ENCODE peak calls at places on chromosome 2, in nine cellular contexts. B is GM23248, T is PC-3, I is hepatocyte, V is OCI-LY7, U is SK-N-SH, Q is GM23338, O is HCT116, M is MM.1S. R is an unnamed sample.

GRCh38 chr2:100482741-100483140 is 12.5 kb downstream of the NMS start:
- DNase-seq in B (no peak), T (no peak), I (no peak), V (peak), U (no peak), Q (peak), O (no peak), M (no peak), R (peak)

GRCh38 chr2:110812726-110813645 is 80.6 kb downstream of the ACOXL start:
- DNase-seq in B (no peak), T (no peak), I (no peak), V (no peak), U (no peak), Q (no peak), O (no peak), M (no peak), R (no peak)

GRCh38 chr2:199460808-199461454 is 3.2 kb upstream of the SATB2 start:
- DNase-seq in B (no peak), T (no peak), I (no peak), V (no peak), U (no peak), Q (no peak), O (no peak), M (no peak), R (no peak)

GRCh38 chr2:216735661-216736060 is 40.3 kb upstream of the IGFBP5 start:
- DNase-seq in B (no peak), T (no peak), I (no peak), V (no peak), U (peak), Q (no peak), O (no peak), M (no peak), R (no peak)

GRCh38 chr2:6750389-6751158 is 115.1 kb downstream of the CMPK2 start:
- DNase-seq in B (no peak), T (no peak), I (no peak), V (no peak), U (peak), Q (no peak), O (no peak), M (no peak), R (no peak)

GRCh38 chr2:10493636-10494281 is 45.6 kb upstream of the ODC1 start:
- DNase-seq in B (peak), T (peak), I (no peak), V (peak), U (no peak), Q (no peak), O (no peak), M (peak), R (no peak)

GRCh38 chr2:181189932-181190331 is 209.5 kb downstream of the UBE2E3 start:
- DNase-seq in B (no peak), T (peak), I (no peak), V (no peak), U (no peak), Q (no peak), O (no peak), M (no peak), R (no peak)

GRCh38 chr2:161961046-161961445 is 113.0 kb downstream of the DPP4 start:
- DNase-seq in B (no peak), T (no peak), I (no peak), V (no peak), U (no peak), Q (no peak), O (no peak), M (no peak), R (no peak)

GRCh38 chr2:101140978-101141655 is 10.1 kb downstream of the TBC1D8 start:
- DNase-seq in B (no peak), T (peak), I (no peak), V (no peak), U (no peak), Q (no peak), O (no peak), M (no peak), R (no peak)

GRCh38 chr2:169069341-169069740 is at the start of gene DHRS9:
- DNase-seq in B (peak), T (peak), I (peak), V (no peak), U (no peak), Q (no peak), O (peak), M (no peak), R (no peak)

GRCh38 chr2:176172007-176172747 is 15.1 kb downstream of the HOXD3 start:
- DNase-seq in B (no peak), T (no peak), I (no peak), V (no peak), U (no peak), Q (peak), O (no peak), M (no peak), R (peak)
- TF ChIP-seq EZH2phosphoT487 in B (no peak), T (no peak), I (no peak), V (no peak), U (no peak), Q (peak), O (no peak), M (no peak), R (peak)

GRCh38 chr2:109349555-109350430 is 220.8 kb downstream of the SH3RF3 start:
- DNase-seq in B (no peak), T (no peak), I (no peak), V (no peak), U (no peak), Q (peak), O (no peak), M (no peak), R (no peak)

GRCh38 chr2:109348645-109349554 is 219.9 kb downstream of the SH3RF3 start:
- DNase-seq in B (no peak), T (no peak), I (no peak), V (no peak), U (no peak), Q (no peak), O (no peak), M (peak), R (no peak)

GRCh38 chr2:109347626-109348025 is 218.6 kb downstream of the SH3RF3 start:
- DNase-seq in B (no peak), T (no peak), I (no peak), V (no peak), U (no peak), Q (no peak), O (no peak), M (no peak), R (no peak)

GRCh38 chr2:109346601-109347228 is 217.7 kb downstream of the SH3RF3 start:
- DNase-seq in B (no peak), T (no peak), I (no peak), V (no peak), U (no peak), Q (no peak), O (no peak), M (peak), R (no peak)

GRCh38 chr2:109348190-109348589 is 219.2 kb downstream of the SH3RF3 start:
- DNase-seq in B (no peak), T (no peak), I (no peak), V (no peak), U (no peak), Q (no peak), O (no peak), M (no peak), R (no peak)
- H2AFZ ChIP-seq in B (no peak), T (no peak), I (no peak), V (no peak), U (no peak), Q (no peak), O (no peak), M (peak), R (no peak)

DNA sequence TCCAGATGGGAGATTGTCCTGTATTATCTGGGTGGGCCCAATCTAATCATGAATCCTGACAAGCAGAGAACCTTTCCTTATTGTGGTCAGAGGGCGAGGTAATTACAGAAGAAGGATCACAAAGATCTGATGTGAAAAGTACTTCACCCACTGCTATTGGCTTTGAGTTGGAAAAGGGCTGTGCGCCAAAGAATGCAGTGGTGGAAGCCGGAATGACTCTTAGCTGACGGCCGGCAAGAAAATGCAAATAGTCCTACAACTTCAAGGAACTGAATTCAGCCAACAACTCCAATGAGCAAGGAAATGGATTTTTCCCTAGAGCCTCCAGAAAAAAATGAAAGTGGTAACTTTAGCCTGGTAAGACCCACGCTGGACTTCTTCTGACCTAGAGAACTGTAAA is 67.3 kb downstream of the CTNNA2 start:
- DNase-seq in B (no peak), T (no peak), I (no peak), V (no peak), U (no peak), Q (peak), O (no peak), M (no peak), R (peak)
- TF ChIP-seq EZH2phosphoT487 in B (no peak), T (no peak), I (no peak), V (no peak), U (no peak), Q (no peak), O (no peak), M (no peak), R (no peak)

DNA sequence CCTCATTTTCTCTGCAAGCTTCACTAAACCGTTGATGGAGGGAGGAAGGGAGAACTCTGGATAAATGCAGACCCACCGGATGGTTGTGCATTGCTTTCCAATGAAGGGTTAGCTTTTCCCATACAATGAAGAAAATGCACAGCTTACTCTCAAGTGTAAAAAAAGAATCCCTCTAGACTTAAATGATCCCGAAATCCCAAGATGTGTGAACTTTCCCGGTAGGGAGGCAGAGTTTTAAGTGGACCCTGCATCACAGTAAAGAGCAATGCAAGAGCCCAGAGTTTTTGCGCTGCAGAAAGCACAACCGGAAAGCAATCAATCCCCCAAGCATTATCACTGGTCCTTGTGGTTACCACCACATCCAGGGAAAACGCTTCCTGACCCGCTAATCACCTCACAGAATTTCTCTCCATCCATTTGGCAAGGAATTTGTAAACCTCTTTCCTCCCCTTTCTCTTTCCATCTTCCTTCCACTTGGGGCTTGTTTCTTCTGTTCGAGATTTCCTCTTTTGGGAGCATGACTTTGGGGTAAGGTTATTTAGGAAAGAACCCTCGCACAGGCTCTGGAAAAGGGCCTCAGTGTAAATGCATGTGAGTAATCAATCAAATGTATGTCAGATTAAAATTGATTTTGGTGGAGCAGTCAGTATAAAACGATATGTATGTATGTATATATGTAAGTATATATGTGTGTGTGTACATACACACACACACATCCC is 1.4 kb downstream of the PLCL1 start:
- DNase-seq in B (peak), T (no peak), I (no peak), V (no peak), U (no peak), Q (peak), O (no peak), M (no peak), R (no peak)
- H2AFZ ChIP-seq in B (peak), T (no peak), I (peak), V (no peak), U (peak), Q (peak), O (no peak), M (peak), R (no peak)

R was measured in neural progenitor cell.